ENCODE peak calls at places on chromosome 2, in nine cellular contexts. One of them, this sample, is unnamed.

GRCh38 chr2:36549063-36549662 is 48.8 kb downstream of the FEZ2 start:
- DNase-seq in transverse colon: no peak
- DNase-seq in upper lobe of left lung: no peak
- DNase-seq in A549: no peak
- DNase-seq in lung: no peak
- DNase-seq in neural crest cell: no peak
- DNase-seq in activated CD8-positive, alpha-beta T cell treated with anti-CD3 and anti-CD28 coated beads for 36 hours: no peak
- DNase-seq in Peyer's patch: no peak
- DNase-seq in astrocyte of the spinal cord: no peak
- DNase-seq in this sample: no peak

GRCh38 chr2:189627789-189628188 is 33.5 kb upstream of the ASNSD1 start:
- DNase-seq in transverse colon: no peak
- DNase-seq in upper lobe of left lung: no peak
- DNase-seq in A549: no peak
- DNase-seq in lung: no peak
- DNase-seq in neural crest cell: no peak
- DNase-seq in activated CD8-positive, alpha-beta T cell treated with anti-CD3 and anti-CD28 coated beads for 36 hours: no peak
- DNase-seq in Peyer's patch: no peak
- DNase-seq in astrocyte of the spinal cord: no peak
- DNase-seq in this sample: no peak

GRCh38 chr2:236576053-236576452 is 6.4 kb downstream of the ACKR3 start:
- DNase-seq in transverse colon: no peak
- DNase-seq in upper lobe of left lung: no peak
- DNase-seq in A549: no peak
- DNase-seq in lung: no peak
- DNase-seq in neural crest cell: peak; percentile 22
- DNase-seq in activated CD8-positive, alpha-beta T cell treated with anti-CD3 and anti-CD28 coated beads for 36 hours: no peak
- DNase-seq in Peyer's patch: no peak
- DNase-seq in astrocyte of the spinal cord: no peak
- DNase-seq in this sample: no peak

GRCh38 chr2:233289590-233290424 is 17.8 kb upstream of the SAG start:
- DNase-seq in transverse colon: no peak
- DNase-seq in upper lobe of left lung: no peak
- DNase-seq in A549: no peak
- DNase-seq in lung: no peak
- DNase-seq in neural crest cell: no peak
- DNase-seq in activated CD8-positive, alpha-beta T cell treated with anti-CD3 and anti-CD28 coated beads for 36 hours: no peak
- DNase-seq in Peyer's patch: no peak
- DNase-seq in astrocyte of the spinal cord: no peak
- DNase-seq in this sample: no peak

GRCh38 chr2:181679544-181679979 is 755 bp downstream of the NEUROD1 start:
- DNase-seq in transverse colon: no peak
- DNase-seq in upper lobe of left lung: no peak
- DNase-seq in A549: no peak
- DNase-seq in lung: no peak
- DNase-seq in neural crest cell: no peak
- DNase-seq in activated CD8-positive, alpha-beta T cell treated with anti-CD3 and anti-CD28 coated beads for 36 hours: no peak
- DNase-seq in Peyer's patch: no peak
- DNase-seq in astrocyte of the spinal cord: no peak
- DNase-seq in this sample: no peak

GRCh38 chr2:235981629-235982028 is 186.6 kb downstream of the GBX2 start:
- DNase-seq in transverse colon: no peak
- DNase-seq in upper lobe of left lung: no peak
- DNase-seq in A549: no peak
- DNase-seq in lung: no peak
- DNase-seq in neural crest cell: peak; percentile 11
- DNase-seq in activated CD8-positive, alpha-beta T cell treated with anti-CD3 and anti-CD28 coated beads for 36 hours: no peak
- DNase-seq in Peyer's patch: no peak
- DNase-seq in astrocyte of the spinal cord: no peak
- DNase-seq in this sample: no peak

GRCh38 chr2:109457811-109458210 is 156.0 kb downstream of the SEPTIN10 start:
- DNase-seq in transverse colon: no peak
- DNase-seq in upper lobe of left lung: no peak
- DNase-seq in A549: no peak
- DNase-seq in lung: no peak
- DNase-seq in neural crest cell: no peak
- DNase-seq in activated CD8-positive, alpha-beta T cell treated with anti-CD3 and anti-CD28 coated beads for 36 hours: no peak
- DNase-seq in Peyer's patch: no peak
- DNase-seq in astrocyte of the spinal cord: peak; percentile 64
- DNase-seq in this sample: no peak

GRCh38 chr2:216281316-216281715 is 91.0 kb downstream of the MARCHF4 start:
- DNase-seq in transverse colon: no peak
- DNase-seq in upper lobe of left lung: no peak
- DNase-seq in A549: no peak
- DNase-seq in lung: no peak
- DNase-seq in neural crest cell: no peak
- DNase-seq in activated CD8-positive, alpha-beta T cell treated with anti-CD3 and anti-CD28 coated beads for 36 hours: no peak
- DNase-seq in Peyer's patch: no peak
- DNase-seq in astrocyte of the spinal cord: no peak
- DNase-seq in this sample: no peak

GRCh38 chr2:43737097-43737854 is 36.6 kb upstream of the DYNC2LI1 start:
- DNase-seq in transverse colon: no peak
- DNase-seq in upper lobe of left lung: no peak
- DNase-seq in A549: no peak
- DNase-seq in lung: no peak
- DNase-seq in neural crest cell: no peak
- DNase-seq in activated CD8-positive, alpha-beta T cell treated with anti-CD3 and anti-CD28 coated beads for 36 hours: no peak
- DNase-seq in Peyer's patch: no peak
- DNase-seq in astrocyte of the spinal cord: peak; percentile 81
- DNase-seq in this sample: no peak

GRCh38 chr2:157291018-157291417 is 33.5 kb downstream of the GALNT5 start:
- DNase-seq in transverse colon: no peak
- DNase-seq in upper lobe of left lung: no peak
- DNase-seq in A549: no peak
- DNase-seq in lung: no peak
- DNase-seq in neural crest cell: no peak
- DNase-seq in activated CD8-positive, alpha-beta T cell treated with anti-CD3 and anti-CD28 coated beads for 36 hours: no peak
- DNase-seq in Peyer's patch: no peak
- DNase-seq in astrocyte of the spinal cord: no peak
- DNase-seq in this sample: no peak

GRCh38 chr2:151637284-151637781 is 96.9 kb downstream of the NEB start:
- DNase-seq in transverse colon: peak; percentile 23
- DNase-seq in upper lobe of left lung: peak; percentile 36
- DNase-seq in A549: no peak
- DNase-seq in lung: no peak
- DNase-seq in neural crest cell: no peak
- DNase-seq in activated CD8-positive, alpha-beta T cell treated with anti-CD3 and anti-CD28 coated beads for 36 hours: peak; percentile 85
- DNase-seq in Peyer's patch: peak; percentile 79
- DNase-seq in astrocyte of the spinal cord: no peak
- DNase-seq in this sample: peak; percentile 29

GRCh38 chr2:132857334-132857733 is 187.3 kb upstream of the LYPD1 start:
- DNase-seq in transverse colon: no peak
- DNase-seq in upper lobe of left lung: no peak
- DNase-seq in A549: no peak
- DNase-seq in lung: no peak
- DNase-seq in neural crest cell: no peak
- DNase-seq in activated CD8-positive, alpha-beta T cell treated with anti-CD3 and anti-CD28 coated beads for 36 hours: no peak
- DNase-seq in Peyer's patch: no peak
- DNase-seq in astrocyte of the spinal cord: no peak
- DNase-seq in this sample: no peak

GRCh38 chr2:26325851-26326250 is 20.1 kb upstream of the SELENOI start:
- DNase-seq in transverse colon: no peak
- DNase-seq in upper lobe of left lung: no peak
- DNase-seq in A549: no peak
- DNase-seq in lung: no peak
- DNase-seq in neural crest cell: no peak
- DNase-seq in activated CD8-positive, alpha-beta T cell treated with anti-CD3 and anti-CD28 coated beads for 36 hours: no peak
- DNase-seq in Peyer's patch: no peak
- DNase-seq in astrocyte of the spinal cord: peak; percentile 43
- DNase-seq in this sample: no peak

GRCh38 chr2:15984367-15985255 is 44.3 kb downstream of the MYCN start:
- DNase-seq in transverse colon: no peak
- DNase-seq in upper lobe of left lung: no peak
- DNase-seq in A549: no peak
- DNase-seq in lung: no peak
- DNase-seq in neural crest cell: peak; percentile 64
- DNase-seq in activated CD8-positive, alpha-beta T cell treated with anti-CD3 and anti-CD28 coated beads for 36 hours: no peak
- DNase-seq in Peyer's patch: no peak
- DNase-seq in astrocyte of the spinal cord: no peak
- DNase-seq in this sample: no peak

GRCh38 chr2:121191191-121192170 is 93.5 kb downstream of the TFCP2L1 start:
- DNase-seq in transverse colon: no peak
- DNase-seq in upper lobe of left lung: peak; percentile 12
- DNase-seq in A549: no peak
- DNase-seq in lung: no peak
- DNase-seq in neural crest cell: no peak
- DNase-seq in activated CD8-positive, alpha-beta T cell treated with anti-CD3 and anti-CD28 coated beads for 36 hours: no peak
- DNase-seq in Peyer's patch: no peak
- DNase-seq in astrocyte of the spinal cord: no peak
- DNase-seq in this sample: no peak

GRCh38 chr2:64988420-64989125 is 626 bp upstream of the SLC1A4 start:
- DNase-seq in transverse colon: peak; percentile 79
- DNase-seq in upper lobe of left lung: peak; percentile 70
- DNase-seq in A549: peak; percentile 90
- DNase-seq in lung: peak; percentile 69
- DNase-seq in neural crest cell: peak; percentile 64
- DNase-seq in activated CD8-positive, alpha-beta T cell treated with anti-CD3 and anti-CD28 coated beads for 36 hours: peak; percentile 80
- DNase-seq in Peyer's patch: peak; percentile 51
- DNase-seq in astrocyte of the spinal cord: peak; percentile 93
- DNase-seq in this sample: peak; percentile 62

GRCh38 chr2:73059106-73059505 is 12.4 kb downstream of the SFXN5 start:
- DNase-seq in transverse colon: no peak
- DNase-seq in upper lobe of left lung: no peak
- DNase-seq in A549: no peak
- DNase-seq in lung: no peak
- DNase-seq in neural crest cell: no peak
- DNase-seq in activated CD8-positive, alpha-beta T cell treated with anti-CD3 and anti-CD28 coated beads for 36 hours: no peak
- DNase-seq in Peyer's patch: no peak
- DNase-seq in astrocyte of the spinal cord: no peak
- DNase-seq in this sample: no peak

GRCh38 chr2:27306657-27307544 is 1.3 kb downstream of the UCN start:
- DNase-seq in transverse colon: no peak
- DNase-seq in upper lobe of left lung: no peak
- DNase-seq in A549: no peak
- DNase-seq in lung: no peak
- DNase-seq in neural crest cell: no peak
- DNase-seq in activated CD8-positive, alpha-beta T cell treated with anti-CD3 and anti-CD28 coated beads for 36 hours: peak; percentile 59
- DNase-seq in Peyer's patch: no peak
- DNase-seq in astrocyte of the spinal cord: no peak
- DNase-seq in this sample: peak; percentile 28

GRCh38 chr2:185456517-185456916 is 282.1 kb upstream of the FSIP2 start:
- DNase-seq in transverse colon: no peak
- DNase-seq in upper lobe of left lung: no peak
- DNase-seq in A549: no peak
- DNase-seq in lung: no peak
- DNase-seq in neural crest cell: no peak
- DNase-seq in activated CD8-positive, alpha-beta T cell treated with anti-CD3 and anti-CD28 coated beads for 36 hours: no peak
- DNase-seq in Peyer's patch: no peak
- DNase-seq in astrocyte of the spinal cord: peak; percentile 89
- DNase-seq in this sample: no peak

DNA sequence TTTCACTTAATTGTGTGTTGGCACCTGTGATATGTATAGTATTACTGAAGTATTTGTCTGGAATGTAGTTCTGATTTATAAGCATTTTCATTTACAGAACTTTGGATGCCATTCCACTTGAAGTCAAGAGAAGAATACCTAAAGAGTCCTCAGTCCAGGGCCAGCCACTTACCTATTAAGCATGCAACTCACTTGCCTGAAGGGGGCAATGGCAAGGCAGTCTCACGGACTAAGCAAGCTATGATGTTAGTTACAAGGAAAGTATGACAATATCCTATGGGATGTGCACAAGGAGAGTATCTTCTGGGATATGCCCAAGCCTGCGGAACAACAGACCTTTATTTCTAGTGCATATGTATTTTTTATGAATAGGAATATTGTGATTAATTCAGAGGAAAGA is 369.4 kb upstream of the GCFC2 start:
- DNase-seq in transverse colon: no peak
- DNase-seq in upper lobe of left lung: no peak
- DNase-seq in A549: no peak
- DNase-seq in lung: no peak
- DNase-seq in neural crest cell: no peak
- DNase-seq in activated CD8-positive, alpha-beta T cell treated with anti-CD3 and anti-CD28 coated beads for 36 hours: no peak
- DNase-seq in Peyer's patch: no peak
- DNase-seq in astrocyte of the spinal cord: no peak
- DNase-seq in this sample: no peak
- TF ChIP-seq CTCF in transverse colon: no peak
- TF ChIP-seq CTCF in upper lobe of left lung: no peak
- TF ChIP-seq CTCF in A549: no peak
- TF ChIP-seq CTCF in lung: no peak
- TF ChIP-seq CTCF in neural crest cell: no peak
- TF ChIP-seq CTCF in activated CD8-positive, alpha-beta T cell treated with anti-CD3 and anti-CD28 coated beads for 36 hours: no peak
- TF ChIP-seq CTCF in Peyer's patch: no peak
- TF ChIP-seq CTCF in astrocyte of the spinal cord: no peak
- TF ChIP-seq CTCF in this sample: no peak

DNA sequence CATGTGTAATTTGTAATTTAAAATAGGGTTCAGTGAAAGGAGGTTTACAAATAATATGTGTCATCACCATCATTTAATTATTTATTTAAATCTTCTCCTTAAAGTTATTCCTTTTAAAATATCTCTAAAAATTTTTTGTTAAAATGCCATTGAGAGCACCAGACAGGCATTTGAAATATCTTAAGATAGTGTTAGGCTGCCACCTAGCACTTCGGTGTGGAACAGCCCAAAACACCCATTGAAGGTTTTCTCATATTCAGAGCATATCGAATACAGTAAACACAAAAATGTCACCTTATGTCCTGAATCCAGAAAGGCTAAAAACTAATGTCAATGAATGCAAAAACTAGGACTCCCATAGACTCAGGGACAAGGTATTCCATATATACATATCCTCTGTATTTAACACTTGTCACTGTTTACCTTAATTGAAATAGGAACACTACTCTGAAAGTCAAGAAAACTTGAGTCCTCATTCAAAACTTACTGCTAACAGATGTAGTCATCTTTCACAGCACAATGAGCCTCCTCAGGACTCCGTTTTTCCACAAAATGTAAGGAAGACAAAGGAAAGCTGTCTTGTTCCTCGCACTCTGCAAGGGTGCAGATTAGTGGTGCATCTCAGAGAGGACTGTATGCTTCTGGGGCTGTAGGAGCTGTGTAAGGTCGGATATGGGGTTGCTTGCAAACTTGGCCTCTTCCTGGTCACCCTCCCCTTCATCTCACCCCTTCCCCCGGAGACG is 329.5 kb downstream of the PAX3 start:
- DNase-seq in transverse colon: no peak
- DNase-seq in upper lobe of left lung: no peak
- DNase-seq in A549: peak; percentile 36
- DNase-seq in lung: no peak
- DNase-seq in neural crest cell: peak; percentile 23
- DNase-seq in activated CD8-positive, alpha-beta T cell treated with anti-CD3 and anti-CD28 coated beads for 36 hours: peak; percentile 2
- DNase-seq in Peyer's patch: no peak
- DNase-seq in astrocyte of the spinal cord: peak; percentile 57
- DNase-seq in this sample: no peak
- TF ChIP-seq CTCF in transverse colon: peak; percentile 57
- TF ChIP-seq CTCF in upper lobe of left lung: peak; percentile 42
- TF ChIP-seq CTCF in A549: peak; percentile 81
- TF ChIP-seq CTCF in lung: no peak
- TF ChIP-seq CTCF in neural crest cell: peak; percentile 87
- TF ChIP-seq CTCF in activated CD8-positive, alpha-beta T cell treated with anti-CD3 and anti-CD28 coated beads for 36 hours: peak; percentile 49
- TF ChIP-seq CTCF in Peyer's patch: peak; percentile 53
- TF ChIP-seq CTCF in astrocyte of the spinal cord: peak; percentile 77
- TF ChIP-seq CTCF in this sample: no peak

GRCh38 chr2:30509716-30510115 is 62.7 kb downstream of the LCLAT1 start:
- DNase-seq in transverse colon: no peak
- DNase-seq in upper lobe of left lung: no peak
- DNase-seq in A549: no peak
- DNase-seq in lung: no peak
- DNase-seq in neural crest cell: no peak
- DNase-seq in activated CD8-positive, alpha-beta T cell treated with anti-CD3 and anti-CD28 coated beads for 36 hours: no peak
- DNase-seq in Peyer's patch: no peak
- DNase-seq in astrocyte of the spinal cord: no peak
- DNase-seq in this sample: no peak
- TF ChIP-seq CTCF in transverse colon: no peak
- TF ChIP-seq CTCF in upper lobe of left lung: no peak
- TF ChIP-seq CTCF in A549: no peak
- TF ChIP-seq CTCF in lung: no peak
- TF ChIP-seq CTCF in neural crest cell: no peak
- TF ChIP-seq CTCF in activated CD8-positive, alpha-beta T cell treated with anti-CD3 and anti-CD28 coated beads for 36 hours: no peak
- TF ChIP-seq CTCF in Peyer's patch: no peak
- TF ChIP-seq CTCF in astrocyte of the spinal cord: no peak
- TF ChIP-seq CTCF in this sample: no peak

GRCh38 chr2:45067859-45068642 is 58.8 kb upstream of the SIX2 start:
- DNase-seq in transverse colon: no peak
- DNase-seq in upper lobe of left lung: no peak
- DNase-seq in A549: no peak
- DNase-seq in lung: no peak
- DNase-seq in neural crest cell: no peak
- DNase-seq in activated CD8-positive, alpha-beta T cell treated with anti-CD3 and anti-CD28 coated beads for 36 hours: no peak
- DNase-seq in Peyer's patch: no peak
- DNase-seq in astrocyte of the spinal cord: no peak
- DNase-seq in this sample: no peak
- TF ChIP-seq CTCF in transverse colon: no peak
- TF ChIP-seq CTCF in upper lobe of left lung: no peak
- TF ChIP-seq CTCF in A549: no peak
- TF ChIP-seq CTCF in lung: no peak
- TF ChIP-seq CTCF in neural crest cell: no peak
- TF ChIP-seq CTCF in activated CD8-positive, alpha-beta T cell treated with anti-CD3 and anti-CD28 coated beads for 36 hours: no peak
- TF ChIP-seq CTCF in Peyer's patch: no peak
- TF ChIP-seq CTCF in astrocyte of the spinal cord: no peak
- TF ChIP-seq CTCF in this sample: no peak

This sample was measured in activated B cell treated with CpG ODN at 0.5 μM for 24 hours.